ENCODE peak calls at places on chromosomes 6 and 20, in four cellular contexts. M is foreskin fibroblast, B is dorsolateral prefrontal cortex, V is fibroblast of the aortic adventitia. J is an unnamed sample.

GRCh38 chr20:41300383-41300782 is 17.1 kb downstream of the ZHX3 start:
- DNase-seq in M (no peak), B (no peak), V (no peak), J (no peak)

GRCh38 chr6:147782302-147782701 is 273.8 kb downstream of the SAMD5 start:
- DNase-seq in M (peak), B (no peak), V (no peak), J (no peak)

GRCh38 chr6:107555449-107555848 is 65.5 kb downstream of the SOBP start:
- DNase-seq in M (no peak), B (no peak), V (no peak), J (no peak)

GRCh38 chr6:109512271-109512817 is 29.3 kb upstream of the ZBTB24 start:
- DNase-seq in M (no peak), B (no peak), V (peak), J (no peak)

GRCh38 chr20:22700387-22700786 is 116.0 kb upstream of the FOXA2 start:
- DNase-seq in M (no peak), B (no peak), V (peak), J (no peak)

GRCh38 chr6:100078509-100078908 is 84.5 kb upstream of the MCHR2 start:
- DNase-seq in M (peak), B (no peak), V (peak), J (peak)

GRCh38 chr6:26243132-26243531 is 121.9 kb upstream of the BTN3A2 start:
- DNase-seq in M (peak), B (no peak), V (no peak), J (no peak)

GRCh38 chr6:28383235-28384142 is 16.1 kb downstream of the ZSCAN12 start:
- DNase-seq in M (peak), B (peak), V (peak), J (peak)

GRCh38 chr6:170274713-170275560 is 15.9 kb downstream of the DLL1 start:
- DNase-seq in M (no peak), B (no peak), V (no peak), J (no peak)

GRCh38 chr6:37882724-37883413 is 63.3 kb downstream of the ZFAND3 start:
- DNase-seq in M (peak), B (no peak), V (peak), J (no peak)

GRCh38 chr20:19956976-19957375 is 60.2 kb upstream of the NAA20 start:
- DNase-seq in M (no peak), B (no peak), V (no peak), J (no peak)

GRCh38 chr20:32598606-32599005 is 13.5 kb upstream of the NOL4L start:
- DNase-seq in M (no peak), B (no peak), V (no peak), J (peak)

GRCh38 chr6:13927203-13927602 is 2.5 kb downstream of the RNF182 start:
- DNase-seq in M (no peak), B (no peak), V (no peak), J (peak)

GRCh38 chr6:164290101-164290500 is 875.6 kb downstream of the QKI start:
- DNase-seq in M (no peak), B (no peak), V (no peak), J (no peak)

GRCh38 chr20:44460795-44461141 is 14.9 kb upstream of the TTPAL start:
- DNase-seq in M (peak), B (no peak), V (peak), J (no peak)

GRCh38 chr20:32184953-32185603 is 22.5 kb downstream of the PLAGL2 start:
- DNase-seq in M (no peak), B (no peak), V (no peak), J (no peak)

GRCh38 chr6:93523365-93523764 is 104.0 kb upstream of the EPHA7 start:
- DNase-seq in M (no peak), B (no peak), V (no peak), J (no peak)

GRCh38 chr6:157579467-157580031 is 198.6 kb downstream of the ZDHHC14 start:
- DNase-seq in M (no peak), B (no peak), V (no peak), J (no peak)

GRCh38 chr6:49233483-49233882 is 229.6 kb downstream of the MMUT start:
- DNase-seq in M (no peak), B (no peak), V (no peak), J (no peak)

GRCh38 chr6:144582939-144583613 is 297.9 kb downstream of the UTRN start:
- DNase-seq in M (peak), B (no peak), V (peak), J (no peak)

GRCh38 chr6:19303381-19303780 is 533.8 kb upstream of the ID4 start:
- DNase-seq in M (no peak), B (no peak), V (peak), J (no peak)

GRCh38 chr20:58721951-58722371 is 29.4 kb downstream of the NPEPL1 start:
- DNase-seq in M (no peak), B (peak), V (no peak), J (peak)

GRCh38 chr20:62578294-62578897 is 63.9 kb upstream of the SLCO4A1 start:
- DNase-seq in M (no peak), B (no peak), V (no peak), J (peak)

GRCh38 chr6:13865132-13865531 is 50.8 kb upstream of the MCUR1 start:
- DNase-seq in M (no peak), B (no peak), V (no peak), J (no peak)

GRCh38 chr6:98847392-98847766 is 13.0 kb downstream of the POU3F2 start:
- DNase-seq in M (peak), B (no peak), V (no peak), J (no peak)
- H3K4me3 ChIP-seq in M (no peak), B (no peak), V (no peak), J (peak)

GRCh38 chr20:25723975-25724374 is 27.3 kb upstream of the ZNF337 start:
- DNase-seq in M (no peak), B (no peak), V (no peak), J (no peak)
- H3K4me3 ChIP-seq in M (no peak), B (no peak), V (no peak), J (no peak)

GRCh38 chr6:116118608-116119007 is 7.3 kb downstream of the COL10A1 start:
- DNase-seq in M (no peak), B (no peak), V (no peak), J (no peak)
- H3K4me3 ChIP-seq in M (no peak), B (no peak), V (no peak), J (no peak)

GRCh38 chr6:7538484-7538883 is 3.0 kb upstream of the DSP start:
- DNase-seq in M (no peak), B (no peak), V (no peak), J (no peak)

GRCh38 chr6:7542878-7543394 is 1.5 kb downstream of the DSP start:
- DNase-seq in M (peak), B (no peak), V (peak), J (peak)

GRCh38 chr6:7541175-7542064 is at the start of gene DSP:
- DNase-seq in M (peak), B (no peak), V (no peak), J (peak)

GRCh38 chr6:7542065-7542877 is 800 bp downstream of the DSP start:
- DNase-seq in M (peak), B (no peak), V (no peak), J (peak)

GRCh38 chr6:7540595-7540994 is 876 bp upstream of the DSP start:
- DNase-seq in M (peak), B (no peak), V (no peak), J (peak)
- H3K4me3 ChIP-seq in M (peak), B (no peak), V (peak), J (peak)

GRCh38 chr6:63597142-63598000 is 25.1 kb downstream of the LOC128125822 start:
- DNase-seq in M (peak), B (no peak), V (no peak), J (no peak)
- H3K4me3 ChIP-seq in M (no peak), B (peak), V (peak), J (peak)

GRCh38 chr6:158772851-158773371 is 46.3 kb downstream of the EZR start:
- DNase-seq in M (peak), B (no peak), V (peak), J (no peak)
- H3K4me3 ChIP-seq in M (no peak), B (no peak), V (no peak), J (no peak)

GRCh38 chr20:699811-700338 is 24.3 kb upstream of the SCRT2 start:
- DNase-seq in M (no peak), B (peak), V (no peak), J (peak)
- H3K4me3 ChIP-seq in M (no peak), B (no peak), V (no peak), J (no peak)

GRCh38 chr20:51563597-51564332 is 21.2 kb upstream of the NFATC2 start:
- DNase-seq in M (peak), B (no peak), V (peak), J (peak)
- H3K4me3 ChIP-seq in M (peak), B (no peak), V (peak), J (no peak)

J was measured in H7.